ENCODE peak calls at places on chromosomes 7 and 10, in five cellular contexts. J is HepG2, L is HCT116, U is K562, M is SK-N-SH. Z is an unnamed sample.

GRCh38 chr7:128794020-128794419 is 2.3 kb downstream of the CCDC136 start:
- DNase-seq in J (no peak), L (no peak), U (no peak), M (no peak), Z (no peak)

GRCh38 chr7:29988391-29989256 is 977 bp downstream of the SCRN1 start:
- DNase-seq in J (peak), L (peak), U (no peak), M (peak), Z (peak)

GRCh38 chr7:108129018-108129965 is 869 bp downstream of the LAMB4 start:
- DNase-seq in J (no peak), L (no peak), U (no peak), M (peak), Z (no peak)

GRCh38 chr10:15690031-15690430 is 29.7 kb downstream of the ITGA8 start:
- DNase-seq in J (no peak), L (no peak), U (no peak), M (no peak), Z (no peak)

GRCh38 chr10:101691081-101691480 is 3.9 kb downstream of the FBXW4 start:
- DNase-seq in J (no peak), L (no peak), U (no peak), M (no peak), Z (no peak)

GRCh38 chr7:44277391-44277790 is 48.0 kb downstream of the CAMK2B start:
- DNase-seq in J (no peak), L (no peak), U (no peak), M (peak), Z (no peak)

GRCh38 chr7:105638942-105639495 is 57.7 kb upstream of the EFCAB10 start:
- DNase-seq in J (no peak), L (no peak), U (no peak), M (no peak), Z (peak)

GRCh38 chr7:106464651-106465050 is 179.9 kb upstream of the NAMPT start:
- DNase-seq in J (no peak), L (no peak), U (no peak), M (no peak), Z (no peak)

GRCh38 chr7:92793656-92794205 is 42.6 kb downstream of the CDK6 start:
- DNase-seq in J (no peak), L (no peak), U (no peak), M (no peak), Z (no peak)

GRCh38 chr7:133180717-133181116 is 72.2 kb upstream of the EXOC4 start:
- DNase-seq in J (no peak), L (no peak), U (no peak), M (no peak), Z (no peak)

GRCh38 chr7:158430308-158431034 is 157.2 kb downstream of the PTPRN2 start:
- DNase-seq in J (no peak), L (no peak), U (no peak), M (peak), Z (no peak)

GRCh38 chr10:37489658-37490003 is 364.2 kb downstream of the ANKRD30A start:
- DNase-seq in J (no peak), L (no peak), U (no peak), M (no peak), Z (no peak)

GRCh38 chr10:62747195-62747594 is 57.3 kb upstream of the ADO start:
- DNase-seq in J (no peak), L (no peak), U (no peak), M (no peak), Z (no peak)

GRCh38 chr10:29326886-29327789 is 38.3 kb downstream of the LYZL1 start:
- DNase-seq in J (peak), L (no peak), U (no peak), M (no peak), Z (no peak)

GRCh38 chr7:26787696-26788095 is 76.7 kb downstream of the SKAP2 start:
- DNase-seq in J (no peak), L (no peak), U (no peak), M (no peak), Z (no peak)

GRCh38 chr10:87707254-87707653 is 47.6 kb downstream of the PAPSS2 start:
- DNase-seq in J (no peak), L (no peak), U (no peak), M (no peak), Z (no peak)

GRCh38 chr10:87715727-87716670 is 56.3 kb downstream of the PAPSS2 start:
- DNase-seq in J (no peak), L (no peak), U (no peak), M (no peak), Z (no peak)

GRCh38 chr10:87713707-87714106 is 54.0 kb downstream of the PAPSS2 start:
- DNase-seq in J (no peak), L (no peak), U (no peak), M (no peak), Z (no peak)

GRCh38 chr10:87712913-87713616 is 53.4 kb downstream of the PAPSS2 start:
- DNase-seq in J (no peak), L (no peak), U (no peak), M (peak), Z (no peak)
- TF ChIP-seq JUND in J (no peak), L (no peak), U (no peak), M (no peak), Z (no peak)

GRCh38 chr7:1713502-1714484 is 43.7 kb downstream of the ELFN1 start:
- DNase-seq in J (peak), L (no peak), U (no peak), M (peak), Z (no peak)
- TF ChIP-seq JUND in J (peak), L (no peak), U (no peak), M (no peak), Z (no peak)

DNA sequence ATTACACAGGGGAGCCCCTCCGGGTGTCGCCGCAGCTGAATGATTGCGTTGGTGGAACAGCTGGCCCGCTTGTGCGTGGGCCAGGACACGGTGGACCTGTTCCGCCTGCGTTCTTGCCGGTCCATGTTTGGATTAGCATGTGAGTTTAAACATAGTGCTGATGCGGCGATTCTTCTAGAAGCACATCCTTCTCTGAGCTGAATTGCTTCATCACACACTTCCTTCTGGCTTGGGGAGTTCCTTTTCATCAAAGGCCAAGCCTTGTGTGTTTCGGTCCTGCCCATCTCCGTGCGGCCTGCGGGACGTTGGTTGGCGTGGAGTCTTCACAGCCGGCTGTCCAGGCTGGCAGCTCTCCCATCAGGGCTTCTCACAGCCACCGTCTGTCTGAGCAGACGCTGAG is 45.5 kb upstream of the SLC29A4 start:
- DNase-seq in J (no peak), L (no peak), U (no peak), M (no peak), Z (peak)
- TF ChIP-seq JUND in J (no peak), L (no peak), U (no peak), M (no peak), Z (no peak)

DNA sequence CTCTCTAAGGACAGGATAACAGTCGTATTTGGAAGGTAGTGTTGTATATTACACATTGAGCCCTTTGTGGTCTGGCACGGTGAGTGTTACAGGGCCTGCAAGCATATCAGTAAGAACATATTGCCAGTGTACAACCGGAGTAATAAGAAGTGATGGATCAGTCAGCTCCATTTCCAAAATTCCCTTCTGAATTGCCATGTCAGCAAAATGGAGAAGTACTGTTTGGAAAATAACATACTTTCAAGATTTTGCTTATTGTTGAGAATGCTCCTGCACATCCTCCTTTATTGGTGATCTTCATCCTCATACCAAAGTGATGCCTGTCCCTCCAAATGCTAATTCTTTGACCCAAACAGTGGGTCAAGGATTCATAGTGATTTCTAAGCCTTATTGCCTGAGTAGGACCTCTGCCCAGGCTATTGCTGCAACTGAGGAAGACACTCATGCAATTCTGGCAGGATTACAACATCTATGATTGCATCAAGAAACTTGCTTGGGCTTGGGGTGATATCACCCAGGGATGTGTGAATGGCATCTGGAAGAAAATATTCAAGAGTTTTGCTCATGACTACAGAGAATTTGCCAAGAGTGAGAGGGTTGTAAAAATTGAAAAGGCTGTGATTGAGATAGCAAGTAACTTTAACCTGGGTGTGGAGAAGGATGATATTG is 452.1 kb upstream of the SORCS1 start:
- DNase-seq in J (no peak), L (no peak), U (no peak), M (no peak), Z (no peak)
- TF ChIP-seq JUND in J (no peak), L (no peak), U (no peak), M (no peak), Z (no peak)

GRCh38 chr7:46137725-46138124 is 216.7 kb upstream of the IGFBP3 start:
- DNase-seq in J (no peak), L (no peak), U (no peak), M (no peak), Z (no peak)
- TF ChIP-seq JUND in J (no peak), L (no peak), U (no peak), M (no peak), Z (no peak)